ENCODE peak calls at places on chromosomes 7 and 10, in ten cellular contexts. Q, A, I, J, L, G, B, E, D and R are unnamed samples.
A peak's percentile ranks its signal among the peaks of the same experiment; 100 is the strongest.

GRCh38 chr7:123622660-123623386 is 21.2 kb downstream of the ASB15 start:
- DNase-seq in Q (no peak), A (no peak), I (no peak), J (no peak), L (no peak), G (no peak), B (no peak), E (peak; percentile 30), D (no peak), R (no peak)

GRCh38 chr7:39741942-39742623 is 118.7 kb downstream of the RALA start:
- DNase-seq in Q (peak; percentile 54), A (no peak), I (peak; percentile 83), J (peak; percentile 78), L (peak; percentile 78), G (no peak), B (peak; percentile 79), E (no peak), D (peak; percentile 54), R (peak; percentile 67)

GRCh38 chr7:582931-583330 is 63.3 kb upstream of the PDGFA start:
- DNase-seq in Q (no peak), A (no peak), I (no peak), J (no peak), L (no peak), G (no peak), B (peak; percentile 13), E (no peak), D (no peak), R (no peak)

GRCh38 chr10:103254538-103255325 is 9.0 kb downstream of the RPEL1 start:
- DNase-seq in Q (no peak), A (peak; percentile 61), I (peak; percentile 78), J (no peak), L (no peak), G (no peak), B (no peak), E (no peak), D (no peak), R (peak; percentile 71)

GRCh38 chr10:22846294-22846693 is 81.6 kb upstream of the ARMC3 start:
- DNase-seq in Q (no peak), A (no peak), I (no peak), J (no peak), L (no peak), G (no peak), B (no peak), E (no peak), D (no peak), R (no peak)

GRCh38 chr10:62109532-62110293 is 158.9 kb downstream of the RTKN2 start:
- DNase-seq in Q (no peak), A (no peak), I (no peak), J (no peak), L (peak; percentile 95), G (no peak), B (no peak), E (no peak), D (no peak), R (no peak)

GRCh38 chr7:158885624-158886023 is 29.3 kb downstream of the DYNC2I1 start:
- DNase-seq in Q (peak; percentile 11), A (no peak), I (no peak), J (no peak), L (peak; percentile 77), G (no peak), B (no peak), E (no peak), D (no peak), R (no peak)

GRCh38 chr7:133850497-133851070 is 276.6 kb upstream of the LRGUK start:
- DNase-seq in Q (no peak), A (no peak), I (no peak), J (no peak), L (no peak), G (no peak), B (no peak), E (no peak), D (no peak), R (no peak)

GRCh38 chr10:29522038-29522855 is 112.5 kb downstream of the SVIL start:
- DNase-seq in Q (no peak), A (no peak), I (no peak), J (no peak), L (no peak), G (no peak), B (no peak), E (no peak), D (no peak), R (no peak)

GRCh38 chr10:120979435-120980315 is 128.5 kb downstream of the WDR11 start:
- DNase-seq in Q (peak; percentile 6), A (peak; percentile 62), I (peak; percentile 40), J (peak; percentile 75), L (no peak), G (peak; percentile 72), B (peak; percentile 62), E (no peak), D (no peak), R (peak; percentile 35)

GRCh38 chr10:83881647-83882046 is 257.7 kb upstream of the GHITM start:
- DNase-seq in Q (no peak), A (no peak), I (no peak), J (peak; percentile 8), L (no peak), G (peak; percentile 26), B (peak; percentile 57), E (peak; percentile 26), D (no peak), R (no peak)

GRCh38 chr10:29761916-29762315 is 127.1 kb upstream of the SVIL start:
- DNase-seq in Q (no peak), A (peak; percentile 42), I (no peak), J (no peak), L (no peak), G (no peak), B (no peak), E (no peak), D (no peak), R (no peak)

GRCh38 chr7:38369816-38370493 is 96.5 kb upstream of the TARP start:
- DNase-seq in Q (peak; percentile 47), A (peak; percentile 80), I (peak; percentile 20), J (peak; percentile 92), L (peak; percentile 88), G (peak; percentile 85), B (peak; percentile 95), E (peak; percentile 85), D (peak; percentile 88), R (peak; percentile 60)

GRCh38 chr10:61408065-61408464 is 45.1 kb downstream of the TMEM26 start:
- DNase-seq in Q (no peak), A (no peak), I (no peak), J (no peak), L (no peak), G (no peak), B (no peak), E (no peak), D (no peak), R (no peak)

GRCh38 chr10:102241037-102241443 is 272 bp downstream of the PITX3 start:
- DNase-seq in Q (no peak), A (no peak), I (no peak), J (no peak), L (no peak), G (no peak), B (no peak), E (no peak), D (no peak), R (no peak)

GRCh38 chr10:97060441-97061084 is 125.2 kb downstream of the SLIT1 start:
- DNase-seq in Q (no peak), A (no peak), I (no peak), J (no peak), L (no peak), G (no peak), B (no peak), E (no peak), D (no peak), R (no peak)

GRCh38 chr7:71442492-71443196 is 310.7 kb downstream of the GALNT17 start:
- DNase-seq in Q (no peak), A (no peak), I (no peak), J (no peak), L (no peak), G (no peak), B (no peak), E (no peak), D (no peak), R (no peak)

GRCh38 chr10:124482876-124483275 is 21.3 kb downstream of the LHPP start:
- DNase-seq in Q (no peak), A (no peak), I (no peak), J (no peak), L (no peak), G (no peak), B (no peak), E (no peak), D (no peak), R (no peak)

GRCh38 chr7:130430841-130431713 is 9.7 kb downstream of the CEP41 start:
- DNase-seq in Q (no peak), A (no peak), I (no peak), J (no peak), L (no peak), G (no peak), B (no peak), E (peak; percentile 52), D (no peak), R (peak; percentile 14)
- H3K27ac ChIP-seq in Q (no peak overlapping the region), A (no peak overlapping the region), I (no peak overlapping the region), J (peak overlapping the region; percentile 3), L (no peak overlapping the region), G (no peak overlapping the region), B (peak overlapping the region; percentile 67), E (no peak overlapping the region), D (no peak overlapping the region), R (peak overlapping the region; percentile 43)

GRCh38 chr7:88377421-88377820 is 70.7 kb upstream of the STEAP4 start:
- DNase-seq in Q (no peak), A (peak; percentile 68), I (peak; percentile 56), J (peak; percentile 73), L (no peak), G (no peak), B (no peak), E (no peak), D (no peak), R (peak; percentile 21)
- H3K27ac ChIP-seq in Q (no peak overlapping the region), A (no peak overlapping the region), I (no peak overlapping the region), J (peak overlapping the region; percentile 26), L (no peak overlapping the region), G (no peak overlapping the region), B (no peak overlapping the region), E (no peak overlapping the region), D (no peak overlapping the region), R (no peak overlapping the region)

GRCh38 chr10:79229830-79230562 is 117.3 kb upstream of the PPIF start:
- DNase-seq in Q (no peak), A (no peak), I (no peak), J (peak; percentile 82), L (peak; percentile 66), G (no peak), B (peak; percentile 52), E (no peak), D (no peak), R (no peak)
- H3K27ac ChIP-seq in Q (no peak overlapping the region), A (no peak overlapping the region), I (peak overlapping the region; percentile 56), J (peak overlapping the region; percentile 75), L (no peak overlapping the region), G (no peak overlapping the region), B (no peak overlapping the region), E (no peak overlapping the region), D (no peak overlapping the region), R (peak overlapping the region; percentile 83)

DNA sequence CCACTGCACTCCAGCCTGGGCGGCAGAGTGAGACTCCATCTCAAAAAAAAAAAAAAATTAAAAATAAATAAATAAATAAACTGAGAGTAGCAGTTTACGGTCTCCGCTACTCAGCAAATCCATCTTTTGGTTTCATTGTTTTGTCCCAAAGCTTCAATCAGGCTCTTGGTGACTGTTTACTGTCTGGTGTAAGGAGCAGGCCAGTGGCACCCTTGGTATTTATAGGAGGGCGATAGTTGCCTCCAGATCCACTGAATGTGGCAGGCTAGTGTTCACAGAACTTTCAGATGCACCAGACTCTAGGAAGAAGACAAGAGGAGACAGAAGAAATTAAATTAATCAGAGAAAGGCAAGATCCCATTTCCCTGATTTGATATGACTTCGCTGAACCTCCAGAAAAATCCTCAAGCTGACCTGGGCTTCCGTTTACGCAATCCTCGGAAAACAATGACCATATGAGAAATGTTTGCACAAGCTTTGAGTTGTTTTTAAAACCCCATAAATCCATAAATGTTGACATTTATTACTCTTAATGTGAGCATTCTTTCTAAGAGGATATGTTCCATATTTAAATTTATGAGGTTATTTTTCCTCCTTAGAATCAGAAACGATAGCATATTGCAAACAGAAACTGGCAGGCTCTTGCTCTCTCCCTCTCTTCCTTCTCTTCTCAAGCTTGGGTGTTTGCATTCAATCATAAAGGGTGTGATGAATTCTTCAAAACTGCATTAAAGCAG is 7.1 kb upstream of the MUC3A start:
- DNase-seq in Q (no peak), A (no peak), I (no peak), J (no peak), L (no peak), G (no peak), B (no peak), E (no peak), D (no peak), R (no peak)
- H3K27ac ChIP-seq in Q (no peak overlapping the region), A (no peak overlapping the region), I (no peak overlapping the region), J (no peak overlapping the region), L (no peak overlapping the region), G (no peak overlapping the region), B (no peak overlapping the region), E (no peak overlapping the region), D (no peak overlapping the region), R (no peak overlapping the region)